ENCODE peak calls at places on chromosomes 13 and 19, in seven cellular contexts. H is Peyer's patch, W is testis, A is erythroblast, Y is prostate gland, I is A549, B is GM12892. O is an unnamed sample.

GRCh38 chr13:21048901-21049655 is 12.3 kb downstream of the LATS2 start:
- DNase-seq in H (no peak), W (no peak), A (no peak), Y (no peak), I (no peak), B (no peak), O (no peak)

GRCh38 chr19:36093687-36094086 is 17.3 kb upstream of the OVOL3 start:
- DNase-seq in H (no peak), W (no peak), A (no peak), Y (no peak), I (no peak), B (no peak), O (no peak)

GRCh38 chr13:87777395-87777794 is 106.2 kb downstream of the SLITRK5 start:
- DNase-seq in H (no peak), W (no peak), A (no peak), Y (no peak), I (peak), B (no peak), O (no peak)

GRCh38 chr19:55695511-55696290 is 20.7 kb downstream of the EPN1 start:
- DNase-seq in H (peak), W (no peak), A (no peak), Y (no peak), I (no peak), B (no peak), O (no peak)

GRCh38 chr19:7393459-7393858 is 44.7 kb downstream of the ARHGEF18 start:
- DNase-seq in H (no peak), W (no peak), A (no peak), Y (no peak), I (no peak), B (no peak), O (no peak)

GRCh38 chr13:48563611-48564010 is 30.7 kb upstream of the RCBTB2 start:
- DNase-seq in H (no peak), W (no peak), A (no peak), Y (no peak), I (no peak), B (no peak), O (no peak)

GRCh38 chr19:36986131-36986530 is 70.0 kb downstream of the ZNF568 start:
- DNase-seq in H (no peak), W (no peak), A (no peak), Y (no peak), I (no peak), B (no peak), O (no peak)

GRCh38 chr19:6030214-6030507 is 52.2 kb upstream of the RANBP3 start:
- DNase-seq in H (no peak), W (peak), A (no peak), Y (no peak), I (no peak), B (no peak), O (no peak)

GRCh38 chr19:55657004-55657747 is 2.3 kb downstream of the U2AF2 start:
- DNase-seq in H (no peak), W (no peak), A (no peak), Y (peak), I (no peak), B (no peak), O (no peak)

GRCh38 chr13:21608961-21609360 is 5.0 kb upstream of the MICU2 start:
- DNase-seq in H (no peak), W (no peak), A (no peak), Y (no peak), I (no peak), B (no peak), O (no peak)

GRCh38 chr19:2425622-2426581 is 1.5 kb downstream of the TIMM13 start:
- DNase-seq in H (no peak), W (no peak), A (no peak), Y (no peak), I (no peak), B (no peak), O (no peak)

GRCh38 chr13:23673867-23674605 is 103.8 kb downstream of the TNFRSF19 start:
- DNase-seq in H (no peak), W (no peak), A (no peak), Y (no peak), I (no peak), B (no peak), O (no peak)

GRCh38 chr13:47723898-47724297 is 277.2 kb downstream of the SUCLA2 start:
- DNase-seq in H (no peak), W (no peak), A (no peak), Y (no peak), I (no peak), B (no peak), O (no peak)

GRCh38 chr13:46640843-46641242 is 87.9 kb downstream of the LRCH1 start:
- DNase-seq in H (no peak), W (no peak), A (no peak), Y (no peak), I (no peak), B (no peak), O (peak)

GRCh38 chr19:14375055-14375581 is 6.1 kb upstream of the ADGRE5 start:
- DNase-seq in H (peak), W (no peak), A (no peak), Y (no peak), I (no peak), B (no peak), O (no peak)

GRCh38 chr13:110965038-110965754 is 50.3 kb upstream of the ANKRD10 start:
- DNase-seq in H (no peak), W (no peak), A (peak), Y (no peak), I (peak), B (no peak), O (no peak)

GRCh38 chr13:37481858-37482227 is 116.7 kb downstream of the POSTN start:
- DNase-seq in H (no peak), W (no peak), A (no peak), Y (no peak), I (no peak), B (no peak), O (no peak)

GRCh38 chr19:38351865-38352395 is 16.3 kb downstream of the CATSPERG start:
- DNase-seq in H (no peak), W (no peak), A (no peak), Y (no peak), I (no peak), B (no peak), O (no peak)

GRCh38 chr19:18204394-18205179 is 745 bp upstream of the RAB3A start:
- DNase-seq in H (peak), W (no peak), A (no peak), Y (no peak), I (no peak), B (no peak), O (no peak)

GRCh38 chr13:93344048-93344447 is 117.4 kb downstream of the GPC6 start:
- DNase-seq in H (no peak), W (no peak), A (no peak), Y (no peak), I (no peak), B (no peak), O (no peak)

GRCh38 chr13:62704795-62705329 is 1289.2 kb upstream of the PCDH20 start:
- DNase-seq in H (no peak), W (no peak), A (no peak), Y (no peak), I (no peak), B (no peak), O (no peak)

GRCh38 chr19:9869008-9869617 is 34.0 kb downstream of the PIN1 start:
- DNase-seq in H (no peak), W (no peak), A (no peak), Y (no peak), I (no peak), B (no peak), O (no peak)

GRCh38 chr19:14943601-14944000 is 2.3 kb downstream of the OR7C2 start:
- DNase-seq in H (no peak), W (no peak), A (no peak), Y (no peak), I (no peak), B (no peak), O (no peak)

GRCh38 chr13:107864543-107865460 is 350.5 kb downstream of the LIG4 start:
- DNase-seq in H (no peak), W (peak), A (peak), Y (no peak), I (peak), B (no peak), O (peak)

GRCh38 chr13:95707035-95707434 is 30.1 kb downstream of the DNAJC3 start:
- DNase-seq in H (no peak), W (no peak), A (no peak), Y (no peak), I (no peak), B (no peak), O (no peak)

GRCh38 chr13:24672141-24673132 is 7.8 kb upstream of the ATP12A start:
- DNase-seq in H (peak), W (no peak), A (no peak), Y (no peak), I (no peak), B (no peak), O (no peak)

GRCh38 chr13:48068952-48069351 is 26.0 kb downstream of the MED4 start:
- DNase-seq in H (no peak), W (no peak), A (no peak), Y (no peak), I (no peak), B (no peak), O (no peak)

GRCh38 chr13:52599037-52599852 is 43.0 kb upstream of the HNRNPA1L2 start:
- DNase-seq in H (no peak), W (peak), A (peak), Y (peak), I (no peak), B (no peak), O (no peak)

GRCh38 chr19:3098515-3099346 is 4.6 kb downstream of the GNA11 start:
- DNase-seq in H (peak), W (peak), A (no peak), Y (no peak), I (no peak), B (no peak), O (no peak)

GRCh38 chr19:38658462-38659306 is 11.2 kb downstream of the ACTN4 start:
- DNase-seq in H (no peak), W (peak), A (no peak), Y (peak), I (peak), B (no peak), O (no peak)

GRCh38 chr13:50805805-50806204 is 37.7 kb downstream of the DLEU7 start:
- DNase-seq in H (no peak), W (no peak), A (no peak), Y (no peak), I (peak), B (no peak), O (no peak)

GRCh38 chr13:89554801-89555200 is 1792.7 kb upstream of the MIR17HG start:
- DNase-seq in H (no peak), W (no peak), A (no peak), Y (no peak), I (no peak), B (no peak), O (no peak)

GRCh38 chr19:42497492-42498226 is 30.6 kb downstream of the CEACAM1 start:
- DNase-seq in H (peak), W (no peak), A (no peak), Y (no peak), I (peak), B (no peak), O (no peak)

GRCh38 chr19:46951236-46951986 is 68.2 kb upstream of the NPAS1 start:
- DNase-seq in H (peak), W (no peak), A (no peak), Y (peak), I (peak), B (no peak), O (peak)

GRCh38 chr19:2978467-2978767 is 1.1 kb downstream of the TLE6 start:
- DNase-seq in H (no peak), W (no peak), A (no peak), Y (no peak), I (no peak), B (no peak), O (no peak)

GRCh38 chr19:961866-962620 is 22.1 kb upstream of the WDR18 start:
- DNase-seq in H (peak), W (no peak), A (peak), Y (no peak), I (peak), B (no peak), O (peak)

GRCh38 chr13:91167706-91168459 is 179.6 kb upstream of the MIR17HG start:
- DNase-seq in H (no peak), W (no peak), A (no peak), Y (no peak), I (no peak), B (no peak), O (no peak)

GRCh38 chr13:54091884-54092283 is 1063.3 kb downstream of the OLFM4 start:
- DNase-seq in H (no peak), W (no peak), A (no peak), Y (no peak), I (no peak), B (no peak), O (no peak)

DNA sequence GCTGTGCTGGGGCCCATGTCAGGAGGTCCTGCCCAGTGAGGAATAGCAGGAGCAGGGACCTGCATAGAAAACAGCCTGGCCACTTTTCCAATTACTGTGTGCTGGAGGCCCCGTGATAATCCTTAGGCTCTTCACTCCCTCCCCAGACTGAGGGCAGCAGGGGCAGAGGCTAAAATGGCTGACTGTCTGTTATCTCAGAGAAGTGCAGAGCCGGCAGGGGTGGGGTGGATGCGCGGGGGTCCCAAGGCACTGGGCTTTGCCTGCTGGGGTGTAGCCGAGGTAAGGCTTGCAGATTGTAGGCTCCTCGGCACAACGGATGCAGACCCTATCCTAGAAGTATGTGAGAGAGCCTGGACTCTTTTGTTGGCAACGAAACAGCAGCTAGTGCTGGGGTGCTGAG is 1064.1 kb downstream of the OLFM4 start:
- DNase-seq in H (no peak), W (no peak), A (no peak), Y (no peak), I (no peak), B (no peak), O (no peak)
- TF ChIP-seq POLR2A in H (no peak), W (no peak), A (no peak), Y (no peak), I (no peak), B (no peak), O (no peak)

DNA sequence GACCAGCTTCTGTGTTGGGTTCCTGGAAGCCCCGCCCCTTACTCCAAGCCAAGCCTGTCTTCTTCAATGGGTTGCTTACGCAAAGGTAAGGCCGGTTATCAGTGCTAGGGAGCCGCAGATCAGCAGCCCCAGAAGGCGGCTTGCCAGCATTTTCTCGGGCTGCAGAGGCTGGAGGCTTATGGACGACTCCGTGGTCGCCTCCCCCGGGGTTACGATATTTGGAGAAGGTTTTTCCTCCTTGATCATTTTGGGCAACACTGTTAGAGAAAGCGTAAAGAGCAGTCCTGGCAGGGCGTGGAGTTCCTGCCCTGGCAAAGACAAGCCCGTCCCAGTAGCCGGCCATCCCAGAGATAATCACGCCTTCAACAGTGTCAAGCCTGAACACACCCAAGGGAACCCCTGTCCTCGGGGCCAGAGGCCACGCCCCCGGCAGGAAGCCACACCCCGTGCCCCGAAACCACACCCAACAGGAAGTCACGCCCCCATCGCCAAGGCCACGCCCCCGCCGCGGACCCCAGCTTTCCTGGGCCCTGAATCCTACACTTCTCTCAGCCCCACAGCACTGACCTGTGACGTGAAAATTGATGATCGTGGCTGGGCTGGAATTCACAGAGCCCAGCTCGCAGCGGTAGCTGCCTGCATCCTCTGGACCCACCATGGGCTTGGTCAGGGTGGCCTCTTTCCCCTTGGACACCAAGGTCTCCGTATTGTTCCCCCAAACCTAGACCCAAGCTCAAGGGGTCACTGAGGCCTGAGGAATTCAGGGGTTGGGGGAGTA is 1.0 kb upstream of the RASIP1 start:
- DNase-seq in H (peak), W (peak), A (peak), Y (no peak), I (peak), B (no peak), O (no peak)
- TF ChIP-seq POLR2A in H (peak), W (no peak), A (peak), Y (no peak), I (no peak), B (no peak), O (no peak)

DNA sequence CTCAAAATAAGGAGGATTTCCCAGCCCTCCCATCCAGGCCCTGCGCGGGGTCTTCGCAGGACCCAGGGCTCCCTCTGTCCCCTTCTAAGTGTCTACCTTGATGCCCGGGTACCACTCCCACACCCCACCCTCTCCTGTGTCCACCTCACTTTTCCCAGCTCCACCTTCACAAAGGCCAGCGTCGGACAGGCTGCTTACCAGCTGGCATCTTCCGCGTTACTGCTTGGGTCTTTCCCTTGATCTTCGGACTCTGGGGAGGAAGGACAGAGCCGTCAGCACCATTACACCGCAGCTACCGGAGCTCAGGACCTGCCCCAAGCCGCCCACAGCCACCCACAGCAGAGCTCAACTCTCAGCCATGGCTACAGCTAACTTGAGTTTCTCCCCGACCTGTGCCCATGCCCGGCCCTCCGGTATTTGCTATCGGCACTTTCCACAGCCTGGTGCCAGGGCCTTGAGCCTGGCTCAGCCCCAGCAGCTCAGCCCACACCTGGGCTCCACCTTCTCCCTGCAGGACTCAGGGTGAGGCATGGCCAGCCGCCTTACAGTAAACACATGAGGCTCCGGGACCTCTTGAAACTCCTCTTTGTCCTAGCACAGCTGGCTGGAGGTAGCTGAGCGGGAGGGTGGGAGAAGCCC is 3.8 kb downstream of the C13orf46 start:
- DNase-seq in H (peak), W (no peak), A (no peak), Y (peak), I (no peak), B (no peak), O (no peak)
- TF ChIP-seq POLR2A in H (no peak), W (no peak), A (no peak), Y (peak), I (no peak), B (no peak), O (no peak)

DNA sequence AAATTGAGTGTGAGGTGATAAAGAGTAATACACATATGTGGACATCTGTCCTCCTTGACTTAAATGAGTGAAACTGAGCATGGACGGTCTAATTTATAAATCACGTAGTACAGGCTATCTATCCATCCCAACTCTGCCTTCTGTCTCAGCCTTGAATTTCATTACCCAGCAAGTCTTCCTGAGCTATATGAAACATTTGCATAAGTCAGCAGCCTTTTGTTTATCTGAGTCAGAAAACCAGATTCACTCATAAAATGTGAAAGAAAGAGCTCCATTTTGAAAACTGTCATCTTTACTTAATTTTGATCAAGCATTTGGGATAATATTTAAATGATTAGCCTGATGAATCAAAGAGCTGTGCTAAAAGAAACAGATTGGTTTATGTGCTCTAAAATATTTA is 197.9 kb downstream of the LHFPL6 start:
- DNase-seq in H (no peak), W (no peak), A (no peak), Y (no peak), I (no peak), B (no peak), O (no peak)
- TF ChIP-seq POLR2A in H (no peak), W (no peak), A (no peak), Y (no peak), I (no peak), B (no peak), O (no peak)

DNA sequence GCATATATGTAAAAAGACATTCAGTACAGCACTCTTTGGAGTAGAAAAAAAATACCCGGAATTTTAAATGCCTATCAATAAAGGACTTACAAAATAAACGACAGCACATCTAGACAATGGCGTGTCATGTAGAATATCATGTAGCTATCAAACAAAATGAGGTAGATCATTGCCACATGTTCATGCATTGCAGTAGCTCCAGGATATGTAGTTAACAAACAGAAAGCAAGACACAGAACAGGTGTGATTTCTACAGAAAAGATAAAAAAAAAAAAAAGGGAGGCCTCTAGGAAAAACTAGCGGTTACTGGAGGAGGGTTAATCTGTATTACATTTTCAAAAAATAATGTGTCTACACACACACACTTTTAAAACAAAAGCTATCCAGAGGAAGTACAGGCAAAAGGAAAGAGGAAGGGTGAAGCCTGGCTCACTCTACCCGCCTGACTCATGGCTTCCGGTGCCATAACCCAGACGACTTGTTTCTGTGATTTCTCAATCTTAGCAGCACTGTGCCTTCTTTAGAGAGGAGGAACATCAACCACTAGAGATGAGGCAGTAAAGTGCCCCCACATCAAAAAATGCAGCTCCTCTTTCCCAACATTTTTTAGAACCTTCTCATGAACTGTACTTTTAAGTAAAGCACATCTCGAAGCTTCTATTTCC is 6.9 kb downstream of the KCTD12 start:
- DNase-seq in H (peak), W (peak), A (no peak), Y (peak), I (no peak), B (peak), O (peak)
- TF ChIP-seq POLR2A in H (no peak), W (no peak), A (no peak), Y (no peak), I (no peak), B (no peak), O (no peak)

GRCh38 chr19:51691122-51692064 is 1.7 kb upstream of the SPACA6 start:
- DNase-seq in H (no peak), W (peak), A (no peak), Y (no peak), I (peak), B (no peak), O (no peak)
- TF ChIP-seq POLR2A in H (no peak), W (no peak), A (no peak), Y (no peak), I (no peak), B (no peak), O (no peak)

O was measured in H54.